ENCODE peak calls at places on chromosome 22, in eight cellular contexts. One of them, this sample, is unnamed.

GRCh38 chr22:48719978-48720661 is 1107.6 kb downstream of the BRD1 start:
- DNase-seq in activated gamma-delta T cell treated with Interleukin-2 at 50 U/mL for 16 hours: no peak
- DNase-seq in skeletal muscle cell: no peak
- DNase-seq in Daoy: peak; percentile 30
- DNase-seq in neural progenitor cell: peak; percentile 31
- DNase-seq in foreskin fibroblast: no peak
- DNase-seq in AG04450: no peak
- DNase-seq in AG10803: no peak
- DNase-seq in this sample: no peak

GRCh38 chr22:39960791-39961746 is 872 bp downstream of the TMA7B start:
- DNase-seq in AG04450: peak; percentile 91
- DNase-seq in Daoy: peak; percentile 96
- DNase-seq in activated gamma-delta T cell treated with Interleukin-2 at 50 U/mL for 16 hours: peak; percentile 71
- DNase-seq in neural progenitor cell: no peak
- DNase-seq in skeletal muscle cell: peak; percentile 99
- DNase-seq in foreskin fibroblast: peak; percentile 95
- DNase-seq in AG10803: peak; percentile 94
- DNase-seq in this sample: peak; percentile 29

GRCh38 chr22:47570851-47571250 is 808.4 kb downstream of the TBC1D22A start:
- DNase-seq in skeletal muscle cell: no peak
- DNase-seq in foreskin fibroblast: no peak
- DNase-seq in AG04450: no peak
- DNase-seq in AG10803: no peak
- DNase-seq in Daoy: no peak
- DNase-seq in activated gamma-delta T cell treated with Interleukin-2 at 50 U/mL for 16 hours: no peak
- DNase-seq in neural progenitor cell: no peak
- DNase-seq in this sample: no peak

GRCh38 chr22:44068422-44069191 is 44.5 kb downstream of the PARVB start:
- DNase-seq in skeletal muscle cell: no peak
- DNase-seq in activated gamma-delta T cell treated with Interleukin-2 at 50 U/mL for 16 hours: no peak
- DNase-seq in Daoy: no peak
- DNase-seq in AG10803: no peak
- DNase-seq in foreskin fibroblast: no peak
- DNase-seq in neural progenitor cell: no peak
- DNase-seq in AG04450: no peak
- DNase-seq in this sample: no peak

GRCh38 chr22:23803001-23803819 is 16.4 kb downstream of the SMARCB1 start:
- DNase-seq in AG10803: no peak
- DNase-seq in neural progenitor cell: no peak
- DNase-seq in foreskin fibroblast: no peak
- DNase-seq in activated gamma-delta T cell treated with Interleukin-2 at 50 U/mL for 16 hours: no peak
- DNase-seq in AG04450: no peak
- DNase-seq in skeletal muscle cell: no peak
- DNase-seq in Daoy: no peak
- DNase-seq in this sample: no peak

GRCh38 chr22:37564111-37564711 is 3.9 kb downstream of the CDC42EP1 start:
- DNase-seq in AG10803: no peak
- DNase-seq in activated gamma-delta T cell treated with Interleukin-2 at 50 U/mL for 16 hours: no peak
- DNase-seq in skeletal muscle cell: no peak
- DNase-seq in foreskin fibroblast: no peak
- DNase-seq in neural progenitor cell: no peak
- DNase-seq in AG04450: no peak
- DNase-seq in Daoy: no peak
- DNase-seq in this sample: no peak

GRCh38 chr22:46138058-46138797 is 12.1 kb upstream of the PPARA start:
- DNase-seq in foreskin fibroblast: no peak
- DNase-seq in neural progenitor cell: no peak
- DNase-seq in activated gamma-delta T cell treated with Interleukin-2 at 50 U/mL for 16 hours: no peak
- DNase-seq in Daoy: no peak
- DNase-seq in skeletal muscle cell: no peak
- DNase-seq in AG10803: no peak
- DNase-seq in AG04450: no peak
- DNase-seq in this sample: no peak

GRCh38 chr22:45934659-45935341 is 42.2 kb downstream of the WNT7B start:
- DNase-seq in AG10803: peak; percentile 72
- DNase-seq in skeletal muscle cell: peak; percentile 49
- DNase-seq in foreskin fibroblast: peak; percentile 58
- DNase-seq in AG04450: peak; percentile 71
- DNase-seq in neural progenitor cell: no peak
- DNase-seq in activated gamma-delta T cell treated with Interleukin-2 at 50 U/mL for 16 hours: no peak
- DNase-seq in Daoy: peak; percentile 96
- DNase-seq in this sample: no peak

GRCh38 chr22:47625013-47625385 is 862.5 kb downstream of the TBC1D22A start:
- DNase-seq in activated gamma-delta T cell treated with Interleukin-2 at 50 U/mL for 16 hours: no peak
- DNase-seq in neural progenitor cell: no peak
- DNase-seq in AG04450: no peak
- DNase-seq in skeletal muscle cell: no peak
- DNase-seq in foreskin fibroblast: no peak
- DNase-seq in Daoy: no peak
- DNase-seq in AG10803: no peak
- DNase-seq in this sample: no peak

GRCh38 chr22:26372890-26373289 is 56.2 kb upstream of the ASPHD2 start:
- DNase-seq in foreskin fibroblast: no peak
- DNase-seq in neural progenitor cell: no peak
- DNase-seq in Daoy: no peak
- DNase-seq in skeletal muscle cell: no peak
- DNase-seq in activated gamma-delta T cell treated with Interleukin-2 at 50 U/mL for 16 hours: no peak
- DNase-seq in AG04450: no peak
- DNase-seq in AG10803: no peak
- DNase-seq in this sample: no peak

GRCh38 chr22:41239443-41240128 is 1.1 kb downstream of the CHADL start:
- DNase-seq in activated gamma-delta T cell treated with Interleukin-2 at 50 U/mL for 16 hours: no peak
- DNase-seq in neural progenitor cell: no peak
- DNase-seq in AG10803: no peak
- DNase-seq in foreskin fibroblast: no peak
- DNase-seq in Daoy: no peak
- DNase-seq in AG04450: no peak
- DNase-seq in skeletal muscle cell: no peak
- DNase-seq in this sample: no peak

GRCh38 chr22:22103078-22103593 is 120.5 kb upstream of the TOP3B start:
- DNase-seq in neural progenitor cell: peak; percentile 24
- DNase-seq in Daoy: no peak
- DNase-seq in activated gamma-delta T cell treated with Interleukin-2 at 50 U/mL for 16 hours: no peak
- DNase-seq in AG10803: no peak
- DNase-seq in AG04450: no peak
- DNase-seq in foreskin fibroblast: no peak
- DNase-seq in skeletal muscle cell: no peak
- DNase-seq in this sample: no peak

GRCh38 chr22:46247443-46247975 is 2.6 kb downstream of the CDPF1 start:
- DNase-seq in Daoy: no peak
- DNase-seq in AG04450: no peak
- DNase-seq in AG10803: no peak
- DNase-seq in skeletal muscle cell: no peak
- DNase-seq in activated gamma-delta T cell treated with Interleukin-2 at 50 U/mL for 16 hours: no peak
- DNase-seq in foreskin fibroblast: no peak
- DNase-seq in neural progenitor cell: no peak
- DNase-seq in this sample: no peak

GRCh38 chr22:22144858-22145257 is 99.7 kb upstream of the VPREB1 start:
- DNase-seq in skeletal muscle cell: no peak
- DNase-seq in AG04450: no peak
- DNase-seq in activated gamma-delta T cell treated with Interleukin-2 at 50 U/mL for 16 hours: no peak
- DNase-seq in Daoy: no peak
- DNase-seq in neural progenitor cell: no peak
- DNase-seq in AG10803: no peak
- DNase-seq in foreskin fibroblast: no peak
- DNase-seq in this sample: no peak

GRCh38 chr22:20786536-20786979 is 12.6 kb downstream of the SERPIND1 start:
- DNase-seq in AG10803: no peak
- DNase-seq in Daoy: no peak
- DNase-seq in skeletal muscle cell: no peak
- DNase-seq in AG04450: no peak
- DNase-seq in activated gamma-delta T cell treated with Interleukin-2 at 50 U/mL for 16 hours: no peak
- DNase-seq in neural progenitor cell: no peak
- DNase-seq in foreskin fibroblast: no peak
- DNase-seq in this sample: no peak

GRCh38 chr22:38214248-38215056 is 12.7 kb downstream of the MAFF start:
- DNase-seq in skeletal muscle cell: no peak
- DNase-seq in Daoy: peak; percentile 50
- DNase-seq in AG10803: peak; percentile 55
- DNase-seq in AG04450: no peak
- DNase-seq in neural progenitor cell: peak; percentile 88
- DNase-seq in activated gamma-delta T cell treated with Interleukin-2 at 50 U/mL for 16 hours: peak; percentile 58
- DNase-seq in foreskin fibroblast: peak; percentile 80
- DNase-seq in this sample: no peak

GRCh38 chr22:27670701-27671412 is 130.7 kb downstream of the MN1 start:
- DNase-seq in skeletal muscle cell: no peak
- DNase-seq in AG04450: no peak
- DNase-seq in neural progenitor cell: peak; percentile 98
- DNase-seq in foreskin fibroblast: no peak
- DNase-seq in AG10803: no peak
- DNase-seq in activated gamma-delta T cell treated with Interleukin-2 at 50 U/mL for 16 hours: no peak
- DNase-seq in Daoy: peak; percentile 49
- DNase-seq in this sample: no peak

GRCh38 chr22:46054091-46054877 is 77.3 kb upstream of the WNT7B start:
- DNase-seq in activated gamma-delta T cell treated with Interleukin-2 at 50 U/mL for 16 hours: peak; percentile 38
- DNase-seq in foreskin fibroblast: peak; percentile 76
- DNase-seq in Daoy: peak; percentile 68
- DNase-seq in AG04450: no peak
- DNase-seq in neural progenitor cell: no peak
- DNase-seq in AG10803: peak; percentile 88
- DNase-seq in skeletal muscle cell: no peak
- DNase-seq in this sample: no peak

GRCh38 chr22:50313600-50313999 is 6.2 kb upstream of the PLXNB2 start:
- DNase-seq in AG10803: no peak
- DNase-seq in activated gamma-delta T cell treated with Interleukin-2 at 50 U/mL for 16 hours: no peak
- DNase-seq in Daoy: no peak
- DNase-seq in neural progenitor cell: no peak
- DNase-seq in AG04450: no peak
- DNase-seq in skeletal muscle cell: no peak
- DNase-seq in foreskin fibroblast: no peak
- DNase-seq in this sample: no peak

GRCh38 chr22:43554694-43555365 is 143.0 kb downstream of the MPPED1 start:
- DNase-seq in activated gamma-delta T cell treated with Interleukin-2 at 50 U/mL for 16 hours: no peak
- DNase-seq in Daoy: no peak
- DNase-seq in skeletal muscle cell: no peak
- DNase-seq in neural progenitor cell: no peak
- DNase-seq in AG04450: no peak
- DNase-seq in foreskin fibroblast: no peak
- DNase-seq in AG10803: no peak
- DNase-seq in this sample: no peak

GRCh38 chr22:22681221-22681739 is 36.9 kb downstream of the GGTLC2 start:
- DNase-seq in skeletal muscle cell: no peak
- DNase-seq in foreskin fibroblast: no peak
- DNase-seq in AG04450: no peak
- DNase-seq in Daoy: peak; percentile 49
- DNase-seq in neural progenitor cell: no peak
- DNase-seq in activated gamma-delta T cell treated with Interleukin-2 at 50 U/mL for 16 hours: no peak
- DNase-seq in AG10803: no peak
- DNase-seq in this sample: no peak

GRCh38 chr22:23152238-23153114 is 7.2 kb downstream of the RAB36 start:
- DNase-seq in Daoy: no peak
- DNase-seq in AG04450: no peak
- DNase-seq in AG10803: no peak
- DNase-seq in neural progenitor cell: no peak
- DNase-seq in activated gamma-delta T cell treated with Interleukin-2 at 50 U/mL for 16 hours: no peak
- DNase-seq in skeletal muscle cell: no peak
- DNase-seq in foreskin fibroblast: no peak
- DNase-seq in this sample: no peak

This sample was measured in glomerular endothelial cell.